ENCODE peak calls at places on chromosome 21, in four cellular contexts. K, B, U and V are unnamed samples.

GRCh38 chr21:36127977-36128376 is 6.9 kb upstream of the CBR3 start:
- DNase-seq in U (no peak), K (no peak), B (no peak), V (no peak)

GRCh38 chr21:25466470-25466869 is 140.8 kb downstream of the MRPL39 start:
- DNase-seq in U (no peak), K (no peak), B (no peak), V (no peak)

GRCh38 chr21:15001773-15002647 is 62.8 kb downstream of the NRIP1 start:
- DNase-seq in B (no peak), K (no peak), U (no peak), V (no peak)

GRCh38 chr21:28392436-28392835 is 600.2 kb downstream of the LTN1 start:
- DNase-seq in K (no peak), B (no peak), U (no peak), V (no peak)

GRCh38 chr21:31371715-31372114 is 27.7 kb upstream of the TIAM1 start:
- DNase-seq in U (no peak), B (no peak), K (no peak), V (no peak)

GRCh38 chr21:37982496-37983318 is 66.5 kb upstream of the KCNJ6 start:
- DNase-seq in K (no peak), U (no peak), B (no peak), V (no peak)

GRCh38 chr21:35658242-35658641 is 402.1 kb downstream of the SETD4 start:
- DNase-seq in U (no peak), K (no peak), B (no peak), V (peak; percentile 94)

GRCh38 chr21:29235714-29236197 is 63.0 kb upstream of the BACH1 start:
- DNase-seq in U (no peak), K (no peak), B (no peak), V (no peak)

GRCh38 chr21:31517664-31518402 is 141.7 kb upstream of the SOD1 start:
- DNase-seq in B (no peak), K (no peak), U (no peak), V (no peak)

GRCh38 chr21:25997788-25998611 is 172.6 kb downstream of the APP start:
- DNase-seq in B (no peak), K (no peak), U (no peak), V (no peak)

GRCh38 chr21:18529253-18529652 is 125.7 kb upstream of the TMPRSS15 start:
- DNase-seq in K (no peak), B (no peak), U (peak; percentile 21), V (peak; percentile 93)

GRCh38 chr21:34583926-34584563 is 30.9 kb downstream of the RCAN1 start:
- DNase-seq in U (no peak), K (no peak), B (no peak), V (no peak)

GRCh38 chr21:27622636-27623035 is 655.7 kb upstream of the ADAMTS5 start:
- DNase-seq in U (no peak), B (no peak), K (no peak), V (no peak)

GRCh38 chr21:35222021-35222420 is 172.9 kb upstream of the RUNX1 start:
- DNase-seq in U (no peak), K (no peak), B (no peak), V (no peak)

GRCh38 chr21:34889287-34889536 is 159.9 kb downstream of the RUNX1 start:
- DNase-seq in B (no peak), U (no peak), K (no peak), V (peak; percentile 69)

GRCh38 chr21:33963848-33964555 is 48.4 kb upstream of the ATP5PO start:
- DNase-seq in B (no peak), U (no peak), K (no peak), V (no peak)

GRCh38 chr21:27581168-27581567 is 614.3 kb upstream of the ADAMTS5 start:
- DNase-seq in U (peak; percentile 78), K (no peak), B (no peak), V (peak; percentile 74)

GRCh38 chr21:17270234-17270633 is 242.6 kb upstream of the CXADR start:
- DNase-seq in B (peak; percentile 4), U (no peak), K (peak; percentile 48), V (peak; percentile 47)

GRCh38 chr21:26845066-26845749 is at the start of gene ADAMTS1:
- DNase-seq in B (no peak), K (peak; percentile 96), U (no peak), V (peak; percentile 62)

GRCh38 chr21:17476006-17476405 is 36.8 kb upstream of the CXADR start:
- DNase-seq in U (no peak), B (no peak), K (no peak), V (no peak)

GRCh38 chr21:36428789-36429671 is 43.8 kb downstream of the CHAF1B start:
- DNase-seq in U (no peak), B (no peak), K (no peak), V (peak; percentile 53)

GRCh38 chr21:36976882-36977651 is 10.6 kb upstream of the HLCS start:
- DNase-seq in U (no peak), B (peak; percentile 23), K (peak; percentile 79), V (peak; percentile 61)

GRCh38 chr21:36245115-36245514 is 74.9 kb upstream of the MORC3 start:
- DNase-seq in B (no peak), K (no peak), U (no peak), V (no peak)

GRCh38 chr21:18801468-18801867 is 397.9 kb upstream of the TMPRSS15 start:
- DNase-seq in K (peak; percentile 1), U (no peak), B (no peak), V (peak; percentile 12)

GRCh38 chr21:25896657-25897056 is 161.9 kb downstream of the GABPA start:
- DNase-seq in U (no peak), B (no peak), K (no peak), V (no peak)

GRCh38 chr21:17191346-17191993 is 321.4 kb upstream of the CXADR start:
- DNase-seq in K (no peak), B (no peak), U (no peak), V (no peak)

GRCh38 chr21:40752125-40752524 is 94.8 kb downstream of the DSCAM start:
- DNase-seq in U (no peak), B (no peak), K (no peak), V (no peak)

GRCh38 chr21:36852864-36853263 is 113.6 kb downstream of the HLCS start:
- DNase-seq in K (no peak), B (no peak), U (no peak), V (no peak)

GRCh38 chr21:34018185-34018584 is 55.2 kb upstream of the MRPS6 start:
- DNase-seq in U (no peak), K (no peak), B (no peak), V (no peak)

GRCh38 chr21:31180256-31181088 is 142.2 kb upstream of the KRTAP19-8 start:
- DNase-seq in K (peak; percentile 68), U (no peak), B (peak; percentile 9), V (no peak)

GRCh38 chr21:34754690-34755647 is 86.2 kb downstream of the CLIC6 start:
- DNase-seq in B (no peak), K (no peak), U (no peak), V (no peak)

GRCh38 chr21:15400905-15401304 is 328.9 kb upstream of the USP25 start:
- DNase-seq in K (no peak), U (no peak), B (no peak), V (no peak)

GRCh38 chr21:33668620-33669019 is 26.3 kb downstream of the ITSN1 start:
- DNase-seq in B (no peak), U (no peak), K (no peak), V (no peak)

GRCh38 chr21:42047821-42048613 is 23.1 kb upstream of the UMODL1 start:
- DNase-seq in U (no peak), K (no peak), B (no peak), V (peak; percentile 100)
- H3K4me2 ChIP-seq in U (no peak overlapping the region), K (no peak overlapping the region), B (no peak overlapping the region), V (peak overlapping the region; percentile 61)

GRCh38 chr21:23809573-23809972 is 1797.7 kb downstream of the MRPL39 start:
- DNase-seq in K (no peak), B (no peak), U (no peak), V (no peak)

GRCh38 chr21:23817337-23817736 is 1789.9 kb downstream of the MRPL39 start:
- DNase-seq in U (no peak), K (no peak), B (no peak), V (no peak)

GRCh38 chr21:23811802-23812201 is 1795.5 kb downstream of the MRPL39 start:
- DNase-seq in K (no peak), B (no peak), U (no peak), V (no peak)

GRCh38 chr21:23812485-23812884 is 1794.8 kb downstream of the MRPL39 start:
- DNase-seq in U (no peak), B (no peak), K (no peak), V (no peak)
- H3K4me2 ChIP-seq in U (no peak overlapping the region), B (no peak overlapping the region), K (no peak overlapping the region), V (no peak overlapping the region)

DNA sequence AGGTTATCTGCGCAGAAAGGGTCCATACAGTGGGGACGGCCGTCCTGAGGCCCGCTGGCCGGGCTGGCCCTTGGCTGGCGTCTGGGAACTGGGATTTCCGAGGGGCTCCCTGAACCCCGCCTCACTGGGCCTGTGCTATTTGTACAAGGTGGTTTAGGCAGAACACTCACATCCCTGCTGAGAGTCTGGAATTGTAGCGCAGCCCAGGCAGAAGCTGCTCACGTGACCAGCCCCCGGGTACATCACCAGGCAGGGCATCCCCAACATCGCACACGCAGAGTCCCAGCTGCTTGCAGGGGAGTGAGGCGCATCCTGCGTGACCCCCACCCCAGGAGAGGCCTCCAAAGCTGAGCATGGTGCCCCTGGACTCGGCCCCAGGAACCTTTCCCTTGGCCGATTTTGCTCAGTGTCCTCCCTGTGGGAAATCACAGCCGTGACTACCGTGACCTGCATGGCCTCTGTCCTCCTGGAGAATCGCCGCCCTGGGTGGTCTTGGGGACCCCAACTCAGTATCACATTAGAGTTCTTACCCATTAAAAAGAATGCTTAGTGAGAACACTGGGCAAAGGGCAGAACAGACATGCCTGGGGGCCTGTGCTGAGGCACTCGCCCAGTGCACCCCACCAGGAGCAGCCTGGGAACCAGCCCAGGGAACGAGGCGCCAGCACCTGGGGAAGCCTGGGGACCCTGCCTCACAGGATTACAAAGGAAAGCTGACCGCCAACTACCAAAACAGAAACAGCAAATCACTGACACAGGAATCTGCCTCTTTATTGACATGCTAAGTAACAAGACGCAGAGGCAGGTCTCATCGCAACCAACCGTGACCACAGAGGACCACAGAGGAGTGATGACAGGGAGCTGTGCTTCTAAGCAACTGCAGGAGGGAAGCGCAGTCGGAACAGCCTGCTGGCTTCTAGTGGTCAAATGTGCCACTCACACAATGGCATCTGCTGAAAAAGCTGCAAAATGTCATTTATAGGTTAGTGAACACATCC is 33.5 kb downstream of the UBE2G2 start:
- DNase-seq in B (no peak), K (no peak), U (no peak), V (no peak)
- H3K4me2 ChIP-seq in B (no peak overlapping the region), K (no peak overlapping the region), U (no peak overlapping the region), V (no peak overlapping the region)

DNA sequence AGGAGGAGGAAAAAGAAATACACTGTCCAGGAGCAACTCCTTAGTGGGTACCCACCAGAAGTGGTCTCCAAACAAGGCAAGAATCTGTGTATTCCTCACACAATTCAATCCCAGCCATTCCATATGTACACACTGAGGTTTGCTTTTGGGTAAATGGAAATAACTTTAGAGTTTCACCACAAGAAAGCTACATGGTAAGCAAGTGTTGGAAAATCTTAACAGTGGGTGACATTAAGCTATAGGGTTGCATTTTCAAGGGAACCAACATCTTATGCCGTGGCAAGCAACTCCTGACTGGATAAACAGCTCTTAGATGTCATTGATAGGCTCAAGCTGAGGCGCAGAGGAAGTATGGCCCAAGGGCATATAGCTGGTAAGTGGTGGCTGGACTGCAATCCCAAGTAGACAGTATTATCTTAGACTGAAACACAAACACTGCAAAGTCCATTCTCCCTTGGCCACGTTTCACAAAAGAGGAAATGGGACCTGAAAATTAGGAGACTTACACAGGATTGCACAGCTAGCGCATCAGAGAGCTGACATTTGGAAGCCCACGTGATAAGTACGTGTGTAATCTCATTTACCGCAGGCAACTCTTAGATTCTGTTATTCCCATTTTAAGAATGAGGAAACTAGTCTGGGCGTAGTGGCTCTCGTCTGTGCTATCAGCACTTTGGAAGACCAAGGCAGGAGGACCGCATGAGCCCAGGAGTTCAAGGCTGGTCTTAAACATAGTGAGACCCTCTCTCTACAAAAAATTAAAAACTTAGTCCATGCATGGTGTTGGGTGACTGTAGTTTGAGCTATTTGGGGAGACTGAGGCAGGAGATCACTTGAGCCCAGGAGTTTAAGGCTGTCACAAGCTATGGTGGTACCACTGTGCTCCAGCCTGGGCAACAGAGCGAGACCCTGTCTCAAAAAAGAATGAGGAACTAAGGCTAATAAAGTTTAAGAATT is 4.0 kb upstream of the BRWD1 start:
- DNase-seq in K (peak; percentile 21), U (no peak), B (no peak), V (no peak)
- H3K4me2 ChIP-seq in K (no peak overlapping the region), U (no peak overlapping the region), B (no peak overlapping the region), V (no peak overlapping the region)